ENCODE peak calls at places on chromosome 6, in six cellular contexts. I is transverse colon; Y is epithelial cell of proximal tubule; X is A549; G is CD8-positive, alpha-beta T cell; Z is OCI-LY7. E is an unnamed sample.

GRCh38 chr6:36039113-36039512 is 11.5 kb downstream of the MAPK14 start:
- DNase-seq in X (peak; percentile 8), Z (no peak), Y (no peak), I (no peak), G (no peak), E (no peak)

GRCh38 chr6:48388045-48388444 is 277.0 kb upstream of the PTCHD4 start:
- DNase-seq in Y (no peak), I (no peak), G (no peak), X (peak; percentile 33), Z (no peak), E (no peak)

GRCh38 chr6:111992851-111993250 is 61.1 kb upstream of the CCN6 start:
- DNase-seq in I (no peak), G (peak; percentile 36), Y (no peak), X (no peak), Z (no peak), E (no peak)

GRCh38 chr6:41791306-41791705 is 3.8 kb downstream of the TOMM6 start:
- DNase-seq in I (no peak), Y (no peak), G (no peak), X (no peak), Z (no peak), E (no peak)

GRCh38 chr6:30685977-30686907 is at the start of gene PPP1R18:
- DNase-seq in X (peak; percentile 34), G (peak; percentile 74), I (peak; percentile 85), Z (peak; percentile 76), Y (no peak), E (no peak)

GRCh38 chr6:147508073-147508870 is at the start of gene SAMD5:
- DNase-seq in X (peak; percentile 62), I (peak; percentile 74), Y (no peak), G (no peak), Z (no peak), E (no peak)

GRCh38 chr6:32148722-32149576 is 2.8 kb downstream of the PRRT1 start:
- DNase-seq in I (peak; percentile 58), Y (no peak), G (peak; percentile 60), X (no peak), Z (no peak), E (no peak)

GRCh38 chr6:74597266-74597665 is 608.6 kb downstream of the COL12A1 start:
- DNase-seq in I (no peak), Z (no peak), G (no peak), X (no peak), Y (no peak), E (no peak)

GRCh38 chr6:143400258-143401059 is 50.0 kb downstream of the ADAT2 start:
- DNase-seq in G (no peak), X (no peak), Z (peak; percentile 3), Y (no peak), I (peak; percentile 23), E (no peak)

GRCh38 chr6:43922423-43923375 is 152.7 kb downstream of the VEGFA start:
- DNase-seq in I (no peak), G (no peak), Y (no peak), Z (no peak), X (no peak), E (no peak)

GRCh38 chr6:42604150-42604549 is 40.3 kb downstream of the UBR2 start:
- DNase-seq in I (no peak), X (no peak), G (no peak), Y (no peak), Z (no peak), E (no peak)

GRCh38 chr6:20472748-20473147 is 61.5 kb upstream of the CDKAL1 start:
- DNase-seq in X (no peak), Y (no peak), G (no peak), I (no peak), Z (no peak), E (no peak)

GRCh38 chr6:160041608-160042007 is 72.7 kb downstream of the IGF2R start:
- DNase-seq in G (no peak), Z (no peak), X (no peak), Y (no peak), I (no peak), E (no peak)
- TF ChIP-seq CTCF in G (no peak), Z (no peak), X (no peak), Y (peak; percentile 23), I (no peak), E (no peak)

GRCh38 chr6:155380666-155381332 is 66.5 kb upstream of the TFB1M start:
- DNase-seq in X (no peak), G (no peak), I (no peak), Y (no peak), Z (peak; percentile 39), E (no peak)
- TF ChIP-seq CTCF in X (no peak), G (no peak), I (no peak), Y (peak; percentile 7), Z (peak; percentile 58), E (no peak)

GRCh38 chr6:151876122-151876521 is 68.6 kb downstream of the ESR1 start:
- DNase-seq in Z (no peak), X (no peak), Y (no peak), G (no peak), I (no peak), E (no peak)
- TF ChIP-seq CTCF in Z (no peak), X (no peak), Y (no peak), G (no peak), I (no peak), E (no peak)

DNA sequence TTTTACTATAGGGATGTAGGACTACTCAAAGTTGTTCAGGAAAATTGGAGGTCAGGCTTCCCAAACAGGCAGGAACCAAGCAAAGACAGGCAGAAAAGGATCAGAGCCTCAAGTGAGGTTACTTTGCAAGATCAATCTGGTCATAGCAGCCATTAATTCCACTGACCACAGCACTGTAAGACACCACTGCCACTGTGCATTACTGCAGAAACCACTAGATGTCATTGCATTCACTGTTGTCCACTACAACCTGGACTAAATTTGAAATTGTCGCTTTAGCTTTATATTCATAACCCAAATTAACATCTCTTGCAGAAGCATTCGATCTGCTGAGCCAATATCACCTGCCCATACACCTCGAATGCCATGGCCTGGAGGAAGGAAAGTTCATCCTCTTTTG is 126.9 kb upstream of the UFL1 start:
- DNase-seq in Y (no peak), G (no peak), Z (no peak), I (no peak), X (peak; percentile 15), E (no peak)
- TF ChIP-seq CTCF in Y (peak; percentile 65), G (no peak), Z (peak; percentile 32), I (no peak), X (no peak), E (peak; percentile 41)

E was measured in kidney epithelial cell.